ENCODE peak calls at places on chromosome 16, in five cellular contexts. One of them, this sample, is unnamed.

GRCh38 chr16:81319221-81319912 is 4.6 kb downstream of the GAN start:
- DNase-seq in HCT116: no peak
- DNase-seq in K562: no peak
- DNase-seq in SK-N-SH: no peak
- DNase-seq in GM12878: no peak
- DNase-seq in this sample: no peak

GRCh38 chr16:82364690-82365089 is 194.7 kb upstream of the MPHOSPH6 start:
- DNase-seq in SK-N-SH: no peak
- DNase-seq in K562: no peak
- DNase-seq in HCT116: no peak
- DNase-seq in GM12878: no peak
- DNase-seq in this sample: no peak

GRCh38 chr16:53549970-53550406 is 47.0 kb upstream of the AKTIP start:
- DNase-seq in GM12878: peak; percentile 40
- DNase-seq in K562: peak; percentile 52
- DNase-seq in HCT116: peak; percentile 46
- DNase-seq in SK-N-SH: peak; percentile 85
- DNase-seq in this sample: peak; percentile 20

GRCh38 chr16:19681637-19682036 is 36.4 kb downstream of the KNOP1 start:
- DNase-seq in K562: no peak
- DNase-seq in HCT116: no peak
- DNase-seq in SK-N-SH: no peak
- DNase-seq in GM12878: no peak
- DNase-seq in this sample: no peak

GRCh38 chr16:87436225-87437172 is 44.4 kb downstream of the MAP1LC3B start:
- DNase-seq in K562: no peak
- DNase-seq in HCT116: no peak
- DNase-seq in GM12878: no peak
- DNase-seq in SK-N-SH: peak; percentile 77
- DNase-seq in this sample: no peak

GRCh38 chr16:995783-996182 is 14.2 kb downstream of the SOX8 start:
- DNase-seq in HCT116: no peak
- DNase-seq in SK-N-SH: no peak
- DNase-seq in K562: no peak
- DNase-seq in GM12878: no peak
- DNase-seq in this sample: no peak

GRCh38 chr16:19542138-19542821 is 13.2 kb upstream of the VPS35L start:
- DNase-seq in SK-N-SH: no peak
- DNase-seq in K562: no peak
- DNase-seq in HCT116: no peak
- DNase-seq in GM12878: no peak
- DNase-seq in this sample: no peak

GRCh38 chr16:21560462-21560861 is 38.9 kb upstream of the METTL9 start:
- DNase-seq in HCT116: no peak
- DNase-seq in K562: no peak
- DNase-seq in GM12878: no peak
- DNase-seq in SK-N-SH: no peak
- DNase-seq in this sample: no peak

GRCh38 chr16:2955438-2955778 is 8.7 kb upstream of the KREMEN2 start:
- DNase-seq in GM12878: no peak
- DNase-seq in K562: no peak
- DNase-seq in SK-N-SH: no peak
- DNase-seq in HCT116: no peak
- DNase-seq in this sample: no peak

GRCh38 chr16:76390476-76390875 is 113.3 kb downstream of the CNTNAP4 start:
- DNase-seq in SK-N-SH: no peak
- DNase-seq in HCT116: no peak
- DNase-seq in K562: no peak
- DNase-seq in GM12878: no peak
- DNase-seq in this sample: no peak

GRCh38 chr16:68000450-68000849 is 1.2 kb upstream of the DPEP2 start:
- DNase-seq in HCT116: no peak
- DNase-seq in GM12878: no peak
- DNase-seq in K562: no peak
- DNase-seq in SK-N-SH: no peak
- DNase-seq in this sample: no peak

GRCh38 chr16:67397812-67398545 is 4.7 kb upstream of the TPPP3 start:
- DNase-seq in GM12878: no peak
- DNase-seq in K562: no peak
- DNase-seq in HCT116: no peak
- DNase-seq in SK-N-SH: no peak
- DNase-seq in this sample: no peak

GRCh38 chr16:51982715-51983680 is 563.9 kb downstream of the TOX3 start:
- DNase-seq in HCT116: peak; percentile 33
- DNase-seq in GM12878: no peak
- DNase-seq in K562: peak; percentile 21
- DNase-seq in SK-N-SH: peak; percentile 48
- DNase-seq in this sample: peak; percentile 52

GRCh38 chr16:12398029-12398735 is 405.5 kb downstream of the CPPED1 start:
- DNase-seq in HCT116: no peak
- DNase-seq in K562: no peak
- DNase-seq in GM12878: no peak
- DNase-seq in SK-N-SH: no peak
- DNase-seq in this sample: no peak

GRCh38 chr16:83973077-83973476 is 5.0 kb downstream of the NECAB2 start:
- DNase-seq in K562: no peak
- DNase-seq in GM12878: no peak
- DNase-seq in HCT116: no peak
- DNase-seq in SK-N-SH: no peak
- DNase-seq in this sample: no peak

GRCh38 chr16:12255473-12255872 is 278.9 kb downstream of the SNX29 start:
- DNase-seq in GM12878: no peak
- DNase-seq in SK-N-SH: no peak
- DNase-seq in HCT116: no peak
- DNase-seq in K562: no peak
- DNase-seq in this sample: no peak

GRCh38 chr16:48517493-48517892 is 92.5 kb downstream of the N4BP1 start:
- DNase-seq in HCT116: no peak
- DNase-seq in SK-N-SH: no peak
- DNase-seq in K562: no peak
- DNase-seq in GM12878: no peak
- DNase-seq in this sample: no peak

GRCh38 chr16:56360117-56361008 is 65.0 kb downstream of the AMFR start:
- DNase-seq in SK-N-SH: peak; percentile 11
- DNase-seq in K562: no peak
- DNase-seq in HCT116: no peak
- DNase-seq in GM12878: no peak
- DNase-seq in this sample: no peak

GRCh38 chr16:79639576-79640311 is 39.2 kb upstream of the MAF start:
- DNase-seq in HCT116: no peak
- DNase-seq in GM12878: no peak
- DNase-seq in K562: no peak
- DNase-seq in SK-N-SH: no peak
- DNase-seq in this sample: peak; percentile 48

GRCh38 chr16:65702707-65703402 is 581.0 kb upstream of the CDH11 start:
- DNase-seq in GM12878: no peak
- DNase-seq in K562: no peak
- DNase-seq in HCT116: no peak
- DNase-seq in SK-N-SH: peak; percentile 38
- DNase-seq in this sample: no peak

GRCh38 chr16:59593256-59593655 is 859.1 kb upstream of the GOT2 start:
- DNase-seq in K562: no peak
- DNase-seq in HCT116: no peak
- DNase-seq in GM12878: no peak
- DNase-seq in SK-N-SH: no peak
- DNase-seq in this sample: no peak

GRCh38 chr16:82260212-82260795 is 90.3 kb upstream of the MPHOSPH6 start:
- DNase-seq in GM12878: no peak
- DNase-seq in K562: no peak
- DNase-seq in SK-N-SH: no peak
- DNase-seq in HCT116: no peak
- DNase-seq in this sample: no peak

GRCh38 chr16:89407282-89407924 is 83.0 kb downstream of the ANKRD11 start:
- DNase-seq in GM12878: no peak
- DNase-seq in SK-N-SH: no peak
- DNase-seq in HCT116: no peak
- DNase-seq in K562: no peak
- DNase-seq in this sample: no peak

GRCh38 chr16:12290165-12290564 is 313.6 kb downstream of the SNX29 start:
- DNase-seq in K562: no peak
- DNase-seq in SK-N-SH: no peak
- DNase-seq in HCT116: no peak
- DNase-seq in GM12878: no peak
- DNase-seq in this sample: no peak

GRCh38 chr16:14302399-14303181 is 231.5 kb downstream of the MRTFB start:
- DNase-seq in SK-N-SH: peak; percentile 85
- DNase-seq in GM12878: no peak
- DNase-seq in HCT116: no peak
- DNase-seq in K562: peak; percentile 68
- DNase-seq in this sample: no peak

GRCh38 chr16:8866118-8866883 is 2.5 kb downstream of the CARHSP1 start:
- DNase-seq in HCT116: no peak
- DNase-seq in SK-N-SH: peak; percentile 67
- DNase-seq in K562: peak; percentile 35
- DNase-seq in GM12878: no peak
- DNase-seq in this sample: no peak
- H3K4me1 ChIP-seq in HCT116: peaks cover 60% of the 10 kb centered on the region
- H3K4me1 ChIP-seq in SK-N-SH: peaks cover 35% of the 10 kb centered on the region
- H3K4me1 ChIP-seq in K562: peaks cover 91% of the 10 kb centered on the region
- H3K4me1 ChIP-seq in GM12878: peaks cover 24% of the 10 kb centered on the region
- H3K4me1 ChIP-seq in this sample: peaks cover 64% of the 10 kb centered on the region

GRCh38 chr16:85910854-85911247 is 11.9 kb downstream of the IRF8 start:
- DNase-seq in K562: no peak
- DNase-seq in SK-N-SH: no peak
- DNase-seq in GM12878: no peak
- DNase-seq in HCT116: no peak
- DNase-seq in this sample: no peak

GRCh38 chr16:85910073-85910853 is 11.3 kb downstream of the IRF8 start:
- DNase-seq in HCT116: no peak
- DNase-seq in SK-N-SH: no peak
- DNase-seq in GM12878: no peak
- DNase-seq in K562: no peak
- DNase-seq in this sample: no peak

GRCh38 chr16:85913141-85913601 is 14.2 kb downstream of the IRF8 start:
- DNase-seq in GM12878: no peak
- DNase-seq in SK-N-SH: no peak
- DNase-seq in K562: no peak
- DNase-seq in HCT116: no peak
- DNase-seq in this sample: no peak

GRCh38 chr16:85912271-85912974 is 13.5 kb downstream of the IRF8 start:
- DNase-seq in GM12878: no peak
- DNase-seq in HCT116: no peak
- DNase-seq in K562: no peak
- DNase-seq in SK-N-SH: no peak
- DNase-seq in this sample: no peak

DNA sequence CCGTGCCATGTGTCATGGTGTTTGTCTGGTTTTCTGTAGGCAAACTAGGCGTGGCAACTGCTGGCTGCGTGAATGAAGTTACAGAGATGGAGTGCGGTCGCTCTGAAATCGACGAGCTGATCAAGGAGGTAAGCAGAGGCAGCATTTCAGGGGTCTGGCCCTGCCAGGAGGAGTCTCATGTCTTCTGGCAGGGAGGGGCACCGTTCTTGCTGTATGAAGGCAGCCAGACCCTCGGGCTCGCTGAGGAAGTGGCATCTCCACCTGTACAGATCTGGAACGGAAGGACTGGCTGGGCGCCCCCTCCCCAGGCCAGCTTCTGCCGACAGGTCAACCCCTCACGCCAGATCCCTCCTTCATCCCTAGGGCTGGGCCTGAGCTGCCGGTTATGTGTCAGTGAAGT is 12.6 kb downstream of the IRF8 start:
- DNase-seq in GM12878: no peak
- DNase-seq in HCT116: no peak
- DNase-seq in SK-N-SH: no peak
- DNase-seq in K562: no peak
- DNase-seq in this sample: no peak
- TF ChIP-seq POLR2AphosphoS5 in GM12878: peak; percentile 34
- TF ChIP-seq POLR2AphosphoS5 in HCT116: no peak
- TF ChIP-seq POLR2AphosphoS5 in SK-N-SH: no peak
- TF ChIP-seq POLR2AphosphoS5 in K562: no peak
- TF ChIP-seq POLR2AphosphoS5 in this sample: no peak

GRCh38 chr16:54936086-54936978 is 5.7 kb downstream of the IRX5 start:
- DNase-seq in HCT116: no peak
- DNase-seq in K562: no peak
- DNase-seq in SK-N-SH: no peak
- DNase-seq in GM12878: no peak
- DNase-seq in this sample: no peak
- TF ChIP-seq REST in HCT116: no peak
- TF ChIP-seq REST in K562: no peak
- TF ChIP-seq REST in SK-N-SH: no peak
- TF ChIP-seq REST in GM12878: no peak
- TF ChIP-seq REST in this sample: no peak

GRCh38 chr16:57471852-57472664 is 9.6 kb downstream of the POLR2C start:
- DNase-seq in SK-N-SH: peak; percentile 77
- DNase-seq in HCT116: no peak
- DNase-seq in GM12878: no peak
- DNase-seq in K562: no peak
- DNase-seq in this sample: no peak
- H3K4me1 ChIP-seq in SK-N-SH: peaks cover 74% of the 10 kb centered on the region
- H3K4me1 ChIP-seq in HCT116: peaks cover 11% of the 10 kb centered on the region
- H3K4me1 ChIP-seq in GM12878: peaks cover 9% of the 10 kb centered on the region
- H3K4me1 ChIP-seq in K562: peaks cover 20% of the 10 kb centered on the region
- H3K4me1 ChIP-seq in this sample: peaks cover 7% of the 10 kb centered on the region

DNA sequence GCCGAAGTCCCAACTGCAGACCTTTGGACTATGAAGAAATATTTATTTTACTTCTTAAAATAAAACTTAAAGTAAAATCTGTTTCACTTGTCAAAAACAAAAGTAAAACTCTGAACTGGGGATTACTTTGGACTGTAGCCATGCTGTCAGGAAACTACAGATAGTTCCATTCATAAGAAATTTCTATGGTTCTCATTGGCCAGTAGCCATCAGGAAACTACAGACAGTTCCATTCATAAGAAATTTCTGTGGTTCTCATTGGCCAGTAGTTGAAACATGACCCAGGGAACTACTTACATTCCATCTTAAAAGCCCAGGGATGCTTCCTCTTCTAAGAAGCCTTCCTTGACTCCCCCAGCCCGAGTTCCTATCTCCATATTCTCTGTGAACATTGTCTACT is 335.3 kb downstream of the HS3ST4 start:
- DNase-seq in SK-N-SH: no peak
- DNase-seq in K562: no peak
- DNase-seq in HCT116: no peak
- DNase-seq in GM12878: no peak
- DNase-seq in this sample: no peak
- TF ChIP-seq POLR2AphosphoS5 in SK-N-SH: no peak
- TF ChIP-seq POLR2AphosphoS5 in K562: no peak
- TF ChIP-seq POLR2AphosphoS5 in HCT116: no peak
- TF ChIP-seq POLR2AphosphoS5 in GM12878: no peak
- TF ChIP-seq POLR2AphosphoS5 in this sample: no peak

GRCh38 chr16:74522160-74522559 is 84.8 kb downstream of the GLG1 start:
- DNase-seq in HCT116: no peak
- DNase-seq in GM12878: no peak
- DNase-seq in SK-N-SH: no peak
- DNase-seq in K562: no peak
- DNase-seq in this sample: no peak
- TF ChIP-seq REST in HCT116: no peak
- TF ChIP-seq REST in GM12878: no peak
- TF ChIP-seq REST in SK-N-SH: no peak
- TF ChIP-seq REST in K562: no peak
- TF ChIP-seq REST in this sample: no peak

GRCh38 chr16:71915350-71915749 is 20.0 kb downstream of the IST1 start:
- DNase-seq in K562: no peak
- DNase-seq in SK-N-SH: no peak
- DNase-seq in GM12878: no peak
- DNase-seq in HCT116: no peak
- DNase-seq in this sample: no peak
- H3K4me1 ChIP-seq in K562: no peaks in the 10 kb centered on the region
- H3K4me1 ChIP-seq in SK-N-SH: no peaks in the 10 kb centered on the region
- H3K4me1 ChIP-seq in GM12878: peaks cover 14% of the 10 kb centered on the region
- H3K4me1 ChIP-seq in HCT116: no peaks in the 10 kb centered on the region
- H3K4me1 ChIP-seq in this sample: no peaks in the 10 kb centered on the region